ENCODE peak calls at places on chromosome 21, in nine cellular contexts. M is prostate gland, T is sigmoid colon, W is stomach, P is GM12891, O is spleen, A is transverse colon, J is suprapubic skin, D is HL-60. V is an unnamed sample.

GRCh38 chr21:36749935-36750578 is 51.1 kb downstream of the SIM2 start:
- DNase-seq in M (no peak), W (no peak), A (no peak), O (peak), P (no peak), T (no peak), D (no peak), J (no peak), V (no peak)

GRCh38 chr21:17679002-17679600 is 66.4 kb upstream of the BTG3 start:
- DNase-seq in O (no peak), T (no peak), D (peak), P (peak), W (no peak), J (no peak), M (peak), A (no peak), V (no peak)

GRCh38 chr21:32257952-32258785 is 20.7 kb downstream of the MIS18A start:
- DNase-seq in D (peak), M (peak), W (peak), T (peak), O (no peak), P (peak), A (peak), J (no peak), V (no peak)

GRCh38 chr21:37427221-37427620 is 60.6 kb downstream of the DYRK1A start:
- DNase-seq in J (no peak), M (no peak), T (no peak), A (no peak), O (no peak), P (no peak), W (no peak), D (no peak), V (no peak)

GRCh38 chr21:25636727-25637126 is 2.3 kb upstream of the JAM2 start:
- DNase-seq in T (no peak), A (no peak), O (no peak), J (no peak), M (no peak), P (no peak), W (no peak), D (no peak), V (no peak)

GRCh38 chr21:35737899-35738341 is 322.4 kb downstream of the SETD4 start:
- DNase-seq in A (no peak), J (no peak), T (peak), P (no peak), M (no peak), D (no peak), W (no peak), O (no peak), V (no peak)

GRCh38 chr21:40254540-40255455 is 387.6 kb downstream of the PCP4 start:
- DNase-seq in W (no peak), P (no peak), J (no peak), M (peak), A (no peak), D (no peak), O (no peak), T (no peak), V (no peak)

GRCh38 chr21:26169611-26170470 is 729 bp downstream of the APP start:
- DNase-seq in D (peak), O (peak), W (peak), T (peak), P (peak), M (peak), J (peak), A (peak), V (no peak)

GRCh38 chr21:22961248-22961647 is 1963.0 kb downstream of the NCAM2 start:
- DNase-seq in J (no peak), M (no peak), D (no peak), O (no peak), W (no peak), T (no peak), A (no peak), P (no peak), V (no peak)

DNA sequence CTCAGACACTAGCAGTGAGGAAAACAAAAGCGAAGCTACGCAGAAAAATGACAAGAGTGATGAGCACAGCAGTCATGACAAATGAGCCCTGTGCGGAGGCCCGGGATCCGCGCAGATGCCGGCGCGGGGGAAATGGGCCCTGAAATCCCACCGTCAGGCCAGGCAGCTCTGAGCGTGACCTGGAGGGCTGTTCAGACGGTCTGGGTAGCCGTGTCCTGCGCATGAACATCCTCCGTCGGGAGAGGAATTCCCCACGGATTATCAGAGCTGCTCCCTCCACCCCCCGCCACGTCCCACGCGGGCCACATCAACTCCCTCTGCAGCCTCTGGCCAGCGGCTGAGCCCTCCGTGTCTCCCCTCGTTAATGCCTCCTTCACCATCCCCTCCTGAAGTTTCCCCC is 15.2 kb downstream of the PDE9A start:
- DNase-seq in P (no peak), O (no peak), W (no peak), J (no peak), M (no peak), D (no peak), A (no peak), T (no peak), V (no peak)
- TF ChIP-seq POLR2AphosphoS5 in P (no peak), O (no peak), W (no peak), J (no peak), M (no peak), D (no peak), A (no peak), T (no peak), V (no peak)

GRCh38 chr21:33264561-33264960 is 1.6 kb upstream of the IL10RB start:
- DNase-seq in A (no peak), P (no peak), W (no peak), O (no peak), J (no peak), M (no peak), D (no peak), T (no peak), V (no peak)
- TF ChIP-seq POLR2AphosphoS5 in A (no peak), P (no peak), W (no peak), O (no peak), J (no peak), M (no peak), D (no peak), T (no peak), V (no peak)

GRCh38 chr21:45406801-45407628 is 2.0 kb downstream of the COL18A1 start:
- DNase-seq in P (no peak), J (no peak), M (no peak), W (no peak), A (no peak), O (peak), T (peak), D (no peak), V (no peak)
- TF ChIP-seq POLR2AphosphoS5 in P (no peak), J (no peak), M (no peak), W (no peak), A (no peak), O (no peak), T (no peak), D (no peak), V (no peak)

GRCh38 chr21:45049725-45050359 is 24.5 kb upstream of the ADARB1 start:
- DNase-seq in P (no peak), J (peak), D (no peak), M (no peak), A (no peak), T (no peak), O (no peak), W (no peak), V (no peak)

GRCh38 chr21:45048968-45049367 is 25.4 kb upstream of the ADARB1 start:
- DNase-seq in T (no peak), O (no peak), P (no peak), A (no peak), M (no peak), W (no peak), D (no peak), J (no peak), V (no peak)

GRCh38 chr21:45051580-45052434 is 22.6 kb upstream of the ADARB1 start:
- DNase-seq in O (no peak), A (no peak), T (no peak), M (no peak), J (no peak), P (no peak), D (no peak), W (no peak), V (no peak)

GRCh38 chr21:45050361-45050785 is 24.0 kb upstream of the ADARB1 start:
- DNase-seq in A (no peak), D (no peak), T (no peak), O (no peak), W (no peak), P (no peak), J (peak), M (no peak), V (no peak)

GRCh38 chr21:45050786-45051489 is 23.4 kb upstream of the ADARB1 start:
- DNase-seq in W (no peak), A (no peak), O (no peak), J (peak), M (no peak), P (no peak), D (no peak), T (no peak), V (no peak)
- TF ChIP-seq POLR2AphosphoS5 in W (peak), A (no peak), O (no peak), J (no peak), M (no peak), P (no peak), D (no peak), T (no peak), V (no peak)

DNA sequence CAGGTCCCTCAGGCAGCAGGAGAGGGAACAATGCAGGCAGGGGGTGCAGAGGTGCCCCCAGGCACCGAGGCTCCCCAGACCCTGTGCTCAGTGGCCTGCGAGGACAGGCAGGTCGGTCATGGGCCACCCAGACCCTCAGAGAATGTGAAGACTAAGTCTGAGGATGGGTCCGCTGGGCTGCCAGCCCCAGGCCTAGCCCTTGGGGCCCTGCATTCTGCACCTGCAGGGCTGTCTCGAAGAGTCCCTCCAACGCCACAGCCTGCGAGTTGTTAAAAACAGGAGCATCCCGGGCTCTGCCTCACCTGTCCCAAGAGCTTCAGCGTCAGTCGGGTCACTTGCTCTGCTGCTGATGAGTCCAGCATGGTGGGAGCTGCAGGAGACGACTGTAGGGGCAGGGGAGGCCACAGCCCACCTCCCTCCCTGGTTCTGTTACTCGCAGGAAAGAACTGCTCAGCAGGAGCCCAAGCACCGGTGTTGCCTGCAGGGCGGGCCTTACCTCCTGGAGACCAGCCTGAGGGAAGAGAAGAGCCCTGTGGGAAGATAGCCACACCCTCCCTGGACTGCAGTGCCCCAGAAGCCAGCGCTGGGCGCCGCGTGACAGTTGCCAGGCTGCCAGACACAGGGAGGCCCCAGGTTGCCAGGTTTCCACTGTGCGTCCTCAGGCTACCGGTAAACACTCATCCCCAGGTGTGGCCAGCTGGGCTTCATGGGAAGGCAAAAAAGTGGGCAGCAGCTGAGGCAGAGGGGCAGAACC is 5.8 kb downstream of the C21orf58 start:
- DNase-seq in J (no peak), A (peak), P (no peak), W (no peak), M (no peak), O (no peak), D (no peak), T (no peak), V (no peak)
- TF ChIP-seq POLR2AphosphoS5 in J (no peak), A (no peak), P (no peak), W (no peak), M (peak), O (no peak), D (peak), T (no peak), V (no peak)

DNA sequence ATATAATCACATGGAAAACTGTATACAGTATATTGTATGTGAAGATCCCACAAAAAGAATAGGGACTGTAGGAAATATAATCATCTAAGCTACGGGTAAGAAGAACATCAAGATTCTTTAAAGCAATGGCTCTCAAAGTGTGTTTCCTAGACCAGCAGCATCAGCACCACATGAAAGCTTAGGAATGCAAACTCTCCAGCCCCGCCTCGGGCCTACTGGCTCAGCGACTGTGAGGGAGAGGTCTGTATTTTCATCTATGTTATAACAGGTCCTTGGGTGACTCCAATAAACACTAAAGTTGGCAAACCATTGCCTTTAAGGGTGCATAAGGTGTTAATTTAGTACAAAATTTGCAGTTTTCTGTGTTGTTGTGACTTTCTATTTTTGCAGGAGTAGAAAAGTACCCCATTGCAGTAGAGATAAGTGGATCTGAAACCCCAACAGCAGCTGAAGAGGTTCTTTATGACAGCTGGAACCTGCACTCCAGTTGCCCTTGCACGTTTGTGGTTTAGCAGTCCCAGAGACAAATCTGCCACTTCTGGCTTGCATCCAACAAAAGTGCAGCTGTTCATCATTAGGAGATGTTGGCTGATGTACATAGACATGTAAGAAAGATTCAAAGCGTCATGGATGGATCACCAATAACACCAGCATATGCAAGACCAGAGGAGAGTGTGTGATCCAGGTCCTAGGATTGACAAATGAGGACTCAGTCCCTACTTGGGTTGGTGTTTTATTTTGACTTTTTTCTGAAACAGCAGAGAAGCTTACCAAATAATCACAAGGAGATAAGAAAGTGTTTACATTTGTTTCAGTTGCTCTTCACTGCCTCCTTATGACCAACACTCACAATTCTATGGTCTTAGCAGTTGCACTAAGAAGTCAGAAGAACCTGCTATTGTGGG is 15.9 kb upstream of the IFNAR1 start:
- DNase-seq in M (peak), P (no peak), A (peak), W (no peak), D (peak), T (no peak), J (no peak), O (no peak), V (peak)
- TF ChIP-seq POLR2AphosphoS5 in M (no peak), P (peak), A (peak), W (no peak), D (peak), T (no peak), J (no peak), O (peak), V (no peak)

GRCh38 chr21:14542638-14543037 is 3.5 kb downstream of the SAMSN1 start:
- DNase-seq in A (no peak), T (no peak), M (no peak), W (no peak), O (no peak), D (peak), J (no peak), P (no peak), V (no peak)

GRCh38 chr21:14543983-14544382 is 2.1 kb downstream of the SAMSN1 start:
- DNase-seq in O (no peak), W (no peak), D (no peak), A (no peak), T (no peak), P (no peak), J (no peak), M (no peak), V (no peak)

GRCh38 chr21:14548751-14549150 is 2.6 kb upstream of the SAMSN1 start:
- DNase-seq in D (peak), M (no peak), A (no peak), J (no peak), W (no peak), P (no peak), O (no peak), T (no peak), V (no peak)

GRCh38 chr21:14547834-14548513 is 1.9 kb upstream of the SAMSN1 start:
- DNase-seq in D (no peak), W (no peak), P (no peak), A (no peak), J (no peak), M (no peak), O (no peak), T (no peak), V (no peak)

DNA sequence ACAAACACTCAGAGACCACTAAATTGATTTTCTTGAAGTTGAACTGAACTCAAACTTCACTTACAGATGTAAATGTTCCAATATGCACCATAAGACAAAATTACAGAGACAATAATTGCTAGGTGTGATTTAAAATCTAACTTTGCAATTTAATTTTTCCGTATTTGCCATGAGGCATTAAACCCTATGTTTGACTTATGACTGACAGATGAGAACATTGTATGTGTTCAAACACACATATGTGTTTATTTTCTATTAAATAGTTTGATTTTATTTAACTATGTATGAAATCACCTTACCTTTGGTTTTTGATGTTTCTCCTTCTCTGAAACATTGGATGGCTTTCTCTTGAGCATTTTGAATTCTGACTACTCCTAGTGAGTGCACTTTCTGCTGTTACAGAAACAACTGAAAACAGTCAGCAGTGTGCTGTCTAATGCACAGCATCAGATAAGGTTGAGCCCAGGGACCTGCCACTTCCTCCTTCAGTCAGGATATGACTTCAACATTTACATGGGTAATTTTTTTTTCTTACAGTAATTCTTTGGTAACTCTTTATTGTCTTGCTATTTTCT is at the start of gene SAMSN1:
- DNase-seq in P (no peak), J (no peak), D (peak), M (no peak), T (peak), W (peak), O (peak), A (peak), V (no peak)
- TF ChIP-seq POLR2AphosphoS5 in P (peak), J (no peak), D (peak), M (peak), T (peak), W (peak), O (peak), A (peak), V (no peak)

GRCh38 chr21:28257276-28257675 is 735.4 kb downstream of the LTN1 start:
- DNase-seq in W (no peak), A (no peak), J (no peak), T (no peak), M (no peak), D (no peak), P (no peak), O (no peak), V (no peak)

GRCh38 chr21:28252923-28253322 is 739.8 kb downstream of the LTN1 start:
- DNase-seq in T (no peak), M (no peak), P (no peak), D (no peak), W (no peak), J (no peak), O (no peak), A (no peak), V (no peak)

GRCh38 chr21:28253971-28254370 is 738.7 kb downstream of the LTN1 start:
- DNase-seq in A (no peak), W (no peak), M (no peak), O (no peak), D (no peak), T (no peak), J (no peak), P (no peak), V (no peak)

GRCh38 chr21:28253378-28253777 is 739.3 kb downstream of the LTN1 start:
- DNase-seq in P (no peak), W (no peak), O (no peak), M (no peak), A (no peak), T (no peak), J (no peak), D (no peak), V (no peak)

GRCh38 chr21:28256420-28256831 is 736.3 kb downstream of the LTN1 start:
- DNase-seq in O (no peak), M (no peak), A (no peak), T (no peak), P (no peak), W (no peak), D (no peak), J (no peak), V (no peak)
- TF ChIP-seq POLR2AphosphoS5 in O (no peak), M (no peak), A (no peak), T (no peak), P (no peak), W (no peak), D (no peak), J (no peak), V (no peak)

V was measured in vagina.